ENCODE peak calls at places on chromosomes 3 and 15, in four cellular contexts. F is GM12878, J is K562, O is HepG2. E is an unnamed sample.
A peak's percentile ranks its signal among the peaks of the same experiment; 100 is the strongest.

GRCh38 chr3:74426571-74426970 is 187.9 kb downstream of the CNTN3 start:
- DNase-seq in F (no peak), O (no peak), J (no peak), E (no peak)

GRCh38 chr3:169244119-169244864 is 419.2 kb downstream of the MECOM start:
- DNase-seq in F (no peak), O (no peak), J (no peak), E (peak; percentile 24)

GRCh38 chr3:141231923-141232861 is 567 bp downstream of the PXYLP1 start:
- DNase-seq in F (no peak), J (peak; percentile 15), O (no peak), E (peak; percentile 66)

GRCh38 chr3:59607628-59608027 is 557.8 kb upstream of the CFAP20DC start:
- DNase-seq in J (peak; percentile 3), O (peak; percentile 34), F (no peak), E (no peak)

GRCh38 chr15:78537266-78537665 is 3.0 kb upstream of the PSMA4 start:
- DNase-seq in O (no peak), J (no peak), F (no peak), E (no peak)

GRCh38 chr3:41681479-41681878 is 280.4 kb downstream of the ULK4 start:
- DNase-seq in J (no peak), O (peak; percentile 79), F (no peak), E (no peak)

GRCh38 chr15:23687143-23687470 is at the start of gene NDN:
- DNase-seq in J (peak; percentile 68), F (no peak), O (no peak), E (peak; percentile 69)

GRCh38 chr3:45026957-45027356 is 854 bp downstream of the CLEC3B start:
- DNase-seq in O (peak; percentile 4), F (no peak), J (no peak), E (no peak)

DNA sequence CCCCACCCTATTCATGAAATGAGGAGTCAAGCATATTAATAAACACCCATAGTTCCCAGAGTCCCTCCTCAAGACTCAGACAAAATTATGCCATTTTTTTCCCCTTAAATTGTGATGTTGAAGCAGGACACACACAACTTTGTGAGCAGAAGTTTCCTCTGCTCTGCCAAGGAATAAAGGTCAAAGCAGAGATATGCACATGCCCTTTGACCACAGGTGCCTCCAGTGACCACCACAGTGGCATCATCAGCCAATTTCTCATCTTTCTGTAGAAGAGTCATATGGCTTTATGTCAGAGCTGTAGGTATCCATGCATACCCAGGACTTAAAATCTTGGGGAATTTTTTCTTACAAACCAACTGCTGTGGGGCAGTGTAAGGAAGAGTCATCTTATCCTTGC is 304.4 kb upstream of the GADL1 start:
- DNase-seq in F (no peak), J (no peak), O (no peak), E (no peak)
- TF ChIP-seq CREM in F (no peak), J (no peak), O (no peak), E (no peak)

DNA sequence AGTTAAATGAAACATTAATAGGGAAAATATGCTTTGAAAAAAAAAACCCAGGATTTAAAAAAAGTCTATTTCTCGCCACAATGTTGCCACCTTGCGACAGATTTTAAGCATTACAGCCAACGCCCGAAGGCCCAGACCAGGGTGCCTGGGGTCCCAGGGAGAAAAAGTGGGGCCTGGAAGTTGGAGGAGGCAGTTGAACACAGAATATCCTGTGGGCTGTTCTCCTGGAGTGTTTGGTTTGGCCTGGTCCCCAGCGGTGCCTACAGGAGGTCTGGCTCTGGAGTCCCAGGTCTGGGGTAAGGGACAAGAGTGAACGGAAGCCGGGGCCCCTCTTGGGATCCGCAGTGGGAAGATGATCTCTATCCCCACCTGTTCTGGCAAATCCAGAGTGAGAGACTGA is 3.4 kb downstream of the RNU6-1 start:
- DNase-seq in F (no peak), J (peak; percentile 62), O (no peak), E (peak; percentile 70)
- TF ChIP-seq CREM in F (no peak), J (no peak), O (no peak), E (no peak)

GRCh38 chr3:150913174-150913922 is 8.1 kb upstream of the MINDY4B start:
- DNase-seq in J (no peak), F (no peak), O (no peak), E (no peak)

GRCh38 chr3:150912501-150912900 is 7.3 kb upstream of the MINDY4B start:
- DNase-seq in J (no peak), O (no peak), F (no peak), E (no peak)

GRCh38 chr3:150911780-150912179 is 6.5 kb upstream of the MINDY4B start:
- DNase-seq in F (no peak), O (no peak), J (no peak), E (no peak)
- TF ChIP-seq CREM in F (no peak), O (no peak), J (no peak), E (no peak)

GRCh38 chr3:100046986-100047385 is 67.3 kb downstream of the FILIP1L start:
- DNase-seq in J (no peak), F (no peak), O (no peak), E (no peak)

GRCh38 chr3:100044369-100044768 is 69.9 kb downstream of the FILIP1L start:
- DNase-seq in O (no peak), J (no peak), F (peak; percentile 67), E (no peak)

GRCh38 chr3:100048248-100048647 is 66.1 kb downstream of the FILIP1L start:
- DNase-seq in J (no peak), F (no peak), O (no peak), E (no peak)

GRCh38 chr3:100045696-100046095 is 68.6 kb downstream of the FILIP1L start:
- DNase-seq in O (no peak), J (no peak), F (no peak), E (peak; percentile 21)

DNA sequence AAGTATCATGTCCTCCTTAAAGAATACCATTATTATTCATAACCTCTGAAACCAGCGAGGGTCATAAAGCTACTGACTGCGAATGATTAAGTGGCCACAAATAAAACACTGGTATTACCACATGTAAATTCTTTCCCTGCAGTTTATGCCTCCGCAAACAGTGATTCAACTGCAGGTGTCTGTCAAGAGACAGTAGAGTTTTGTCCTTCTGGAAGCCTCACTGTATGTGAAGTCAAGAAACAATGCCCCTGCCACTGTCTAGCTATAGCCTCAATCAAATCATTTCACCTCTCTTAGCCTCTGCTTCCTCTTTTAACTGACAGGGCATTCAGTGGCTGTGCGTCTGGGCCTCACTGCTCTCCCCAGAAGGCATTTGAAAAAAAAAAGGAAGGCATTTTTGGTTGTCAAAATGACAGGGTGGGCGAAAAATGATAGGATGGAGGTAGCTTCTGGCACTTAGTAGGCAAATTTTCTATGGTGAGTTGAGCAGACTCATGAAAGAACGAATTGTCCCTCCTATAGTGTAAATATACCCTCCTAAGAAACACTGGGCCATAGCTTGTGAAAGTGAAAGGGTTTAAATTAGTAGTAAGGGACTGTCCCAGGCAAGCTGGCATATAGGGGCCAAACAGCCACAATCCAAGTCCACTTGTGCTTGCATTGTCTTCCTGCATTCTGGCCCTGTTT is 66.7 kb downstream of the FILIP1L start:
- DNase-seq in J (no peak), O (peak; percentile 86), F (peak; percentile 77), E (no peak)
- TF ChIP-seq CREM in J (no peak), O (no peak), F (peak; percentile 38), E (no peak)

GRCh38 chr3:37808656-37809055 is 53.0 kb upstream of the CTDSPL start:
- DNase-seq in F (no peak), J (no peak), O (no peak), E (no peak)

GRCh38 chr3:37809846-37810447 is 51.7 kb upstream of the CTDSPL start:
- DNase-seq in J (no peak), F (no peak), O (no peak), E (no peak)

GRCh38 chr3:37810788-37811187 is 50.9 kb upstream of the CTDSPL start:
- DNase-seq in O (no peak), J (no peak), F (no peak), E (no peak)

GRCh38 chr3:37803726-37804469 is 57.8 kb upstream of the CTDSPL start:
- DNase-seq in F (no peak), O (no peak), J (no peak), E (no peak)

GRCh38 chr3:37806505-37807291 is 55.0 kb upstream of the CTDSPL start:
- DNase-seq in J (no peak), O (no peak), F (no peak), E (no peak)
- TF ChIP-seq CREM in J (no peak), O (no peak), F (no peak), E (no peak)

DNA sequence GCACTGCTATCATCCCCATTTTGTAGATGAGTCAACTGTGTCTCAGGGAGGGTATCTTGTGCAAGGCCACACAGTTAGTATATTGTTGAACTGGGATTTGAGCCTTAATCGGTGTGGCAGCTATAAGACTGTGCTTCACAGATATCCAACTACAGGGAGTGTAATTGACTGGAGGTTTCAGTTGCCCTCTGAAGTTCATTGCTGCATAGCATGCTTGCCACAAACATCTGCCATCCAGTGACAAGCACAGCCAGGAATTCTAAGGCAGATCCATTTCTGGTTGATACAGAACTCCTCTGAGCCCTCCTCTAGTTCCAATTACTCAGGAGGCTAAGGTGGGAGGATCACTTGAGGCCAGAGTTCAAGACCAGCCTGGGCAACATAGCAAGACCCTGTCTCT is 16.4 kb downstream of the FSD2 start:
- DNase-seq in O (no peak), J (peak; percentile 3), F (no peak), E (no peak)
- TF ChIP-seq CREM in O (no peak), J (no peak), F (no peak), E (no peak)